ENCODE peak calls at places on chromosome 12, in five cellular contexts. Q is heart left ventricle; L is cardiac fibroblast; H is activated T-helper 9 cell treated with anti-CD3 and anti-CD28 coated beads, Interleukin-2, amount 50 U/mL, for 16 hours; J is GM12864. A is an unnamed sample.
A peak's percentile ranks its signal among the peaks of the same experiment; 100 is the strongest.

GRCh38 chr12:1630827-1631591 is 2.0 kb downstream of the WNT5B start:
- DNase-seq in Q (peak; percentile 56), L (peak; percentile 52), H (no peak), J (no peak), A (no peak)

GRCh38 chr12:7667025-7667575 is 1.4 kb upstream of the APOBEC1 start:
- DNase-seq in Q (no peak), L (no peak), H (no peak), J (no peak), A (no peak)

GRCh38 chr12:88448337-88448944 is 131.8 kb downstream of the KITLG start:
- DNase-seq in Q (no peak), L (no peak), H (no peak), J (no peak), A (no peak)

GRCh38 chr12:106652510-106653015 is 69.8 kb downstream of the RFX4 start:
- DNase-seq in Q (no peak), L (no peak), H (no peak), J (no peak), A (no peak)

GRCh38 chr12:65823481-65824313 is 586 bp upstream of the HMGA2 start:
- DNase-seq in Q (peak; percentile 52), L (peak; percentile 40), H (no peak), J (no peak), A (no peak)

GRCh38 chr12:82817368-82817767 is 130.7 kb downstream of the TMTC2 start:
- DNase-seq in Q (no peak), L (no peak), H (no peak), J (no peak), A (no peak)

GRCh38 chr12:118714051-118714460 is 267.3 kb upstream of the SRRM4 start:
- DNase-seq in Q (no peak), L (no peak), H (no peak), J (peak; percentile 33), A (no peak)

GRCh38 chr12:48924617-48925217 is 575 bp downstream of the FKBP11 start:
- DNase-seq in Q (peak; percentile 34), L (peak; percentile 59), H (peak; percentile 75), J (peak; percentile 47), A (peak; percentile 20)

GRCh38 chr12:108750471-108751402 is 19.4 kb upstream of the CORO1C start:
- DNase-seq in Q (no peak), L (peak; percentile 44), H (no peak), J (no peak), A (no peak)

GRCh38 chr12:39309516-39309915 is 133.4 kb downstream of the KIF21A start:
- DNase-seq in Q (no peak), L (no peak), H (no peak), J (no peak), A (no peak)

GRCh38 chr12:52655251-52655650 is 3.2 kb upstream of the KRT2 start:
- DNase-seq in Q (no peak), L (no peak), H (no peak), J (no peak), A (no peak)

GRCh38 chr12:111174283-111175108 is 194.4 kb downstream of the PHETA1 start:
- DNase-seq in Q (no peak), L (no peak), H (no peak), J (no peak), A (no peak)